ENCODE peak calls at places on chromosomes 13 and 19, in nine cellular contexts. E, H, Y, A, V, O, U, J and B are unnamed samples.
A peak's percentile ranks its signal among the peaks of the same experiment; 100 is the strongest.

GRCh38 chr13:84648069-84648640 is 765.9 kb upstream of the SLITRK1 start:
- DNase-seq in E (no peak), H (no peak), Y (no peak), A (no peak), V (no peak), O (no peak), U (peak; percentile 8), J (no peak), B (no peak)

GRCh38 chr19:47651691-47652090 is 42.8 kb downstream of the BICRA start:
- DNase-seq in E (no peak), H (no peak), Y (no peak), A (no peak), V (no peak), O (no peak), U (no peak), J (no peak), B (no peak)

GRCh38 chr13:87057807-87058520 is 613.2 kb upstream of the SLITRK5 start:
- DNase-seq in E (no peak), H (no peak), Y (no peak), A (no peak), V (no peak), O (no peak), U (peak; percentile 3), J (no peak), B (no peak)

GRCh38 chr13:85508683-85509329 is 290.4 kb downstream of the SLITRK6 start:
- DNase-seq in E (no peak), H (no peak), Y (no peak), A (no peak), V (peak; percentile 59), O (no peak), U (peak; percentile 36), J (no peak), B (no peak)

GRCh38 chr13:65582160-65582559 is 1648.0 kb downstream of the PCDH9 start:
- DNase-seq in E (no peak), H (no peak), Y (no peak), A (no peak), V (peak; percentile 30), O (no peak), U (no peak), J (no peak), B (no peak)

GRCh38 chr13:35630551-35631275 is 154.2 kb upstream of the MAB21L1 start:
- DNase-seq in E (no peak), H (no peak), Y (no peak), A (peak; percentile 18), V (peak; percentile 75), O (peak; percentile 16), U (peak; percentile 65), J (no peak), B (no peak)

GRCh38 chr13:110477711-110478245 is 83.7 kb downstream of the RAB20 start:
- DNase-seq in E (no peak), H (no peak), Y (no peak), A (no peak), V (no peak), O (no peak), U (no peak), J (no peak), B (no peak)

GRCh38 chr13:112144616-112145220 is 77.8 kb downstream of the SOX1 start:
- DNase-seq in E (no peak), H (no peak), Y (no peak), A (no peak), V (no peak), O (no peak), U (no peak), J (no peak), B (no peak)

GRCh38 chr19:45402469-45403070 is 2.3 kb downstream of the PPP1R13L start:
- DNase-seq in E (no peak), H (no peak), Y (peak; percentile 62), A (no peak), V (peak; percentile 85), O (no peak), U (peak; percentile 34), J (no peak), B (no peak)
- TF ChIP-seq CTCF in E (no peak), H (peak; percentile 46), Y (peak; percentile 71), A (peak; percentile 61), V (peak; percentile 85), O (peak; percentile 39), U (no peak), J (peak; percentile 54), B (peak; percentile 47)

DNA sequence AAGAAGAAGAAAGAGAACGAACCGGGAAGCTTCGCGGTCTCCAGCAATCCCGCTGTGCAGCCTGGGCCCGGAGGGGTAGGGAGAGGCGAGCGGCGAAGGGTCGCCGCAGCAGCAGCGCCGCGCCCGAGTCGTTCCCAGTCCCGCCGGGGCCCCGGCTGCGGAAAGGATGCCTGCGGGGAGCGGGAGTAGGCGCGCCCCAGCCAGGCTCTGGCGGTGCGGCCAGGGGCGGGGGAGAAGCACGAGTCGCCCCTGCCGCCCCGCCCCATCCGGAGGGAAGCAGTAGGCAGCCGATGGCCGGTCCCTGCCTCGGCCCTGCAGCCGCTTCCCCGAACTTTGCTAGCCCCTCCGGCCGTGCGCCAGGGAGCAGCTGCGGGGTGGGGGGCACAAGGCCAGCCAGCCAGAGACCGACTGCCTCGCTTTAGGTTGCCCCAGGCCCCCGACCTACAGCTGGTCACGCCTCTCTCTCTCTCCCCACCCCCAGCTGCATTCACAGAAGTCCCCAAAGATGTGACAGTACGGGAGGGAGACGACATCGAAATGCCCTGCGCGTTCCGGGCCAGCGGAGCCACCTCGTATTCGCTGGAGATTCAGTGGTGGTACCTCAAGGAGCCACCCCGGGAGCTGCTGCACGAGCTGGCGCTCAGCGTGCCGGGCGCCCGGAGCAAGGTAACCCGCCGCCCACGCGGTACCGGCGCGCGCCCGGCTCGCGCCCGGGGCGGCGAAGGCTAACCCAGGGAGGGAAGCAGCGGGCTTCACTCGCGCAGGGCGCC is 1.1 kb downstream of the VSTM2B start:
- DNase-seq in E (no peak), H (no peak), Y (no peak), A (no peak), V (peak; percentile 44), O (no peak), U (no peak), J (no peak), B (peak; percentile 47)
- TF ChIP-seq CTCF in E (no peak), H (no peak), Y (no peak), A (no peak), V (no peak), O (no peak), U (peak; percentile 4), J (no peak), B (no peak)

GRCh38 chr19:18831524-18832330 is at the start of gene UPF1:
- DNase-seq in E (no peak), H (peak; percentile 47), Y (peak; percentile 95), A (peak; percentile 69), V (peak; percentile 96), O (peak; percentile 65), U (peak; percentile 94), J (peak; percentile 57), B (peak; percentile 93)

GRCh38 chr19:18830488-18830887 is 1.3 kb upstream of the UPF1 start:
- DNase-seq in E (no peak), H (no peak), Y (no peak), A (no peak), V (no peak), O (no peak), U (no peak), J (no peak), B (no peak)

GRCh38 chr19:18833849-18834643 is 2.3 kb downstream of the UPF1 start:
- DNase-seq in E (no peak), H (no peak), Y (no peak), A (no peak), V (no peak), O (no peak), U (no peak), J (no peak), B (no peak)

GRCh38 chr19:18833141-18833476 is 1.4 kb downstream of the UPF1 start:
- DNase-seq in E (no peak), H (no peak), Y (no peak), A (no peak), V (no peak), O (no peak), U (no peak), J (no peak), B (no peak)

DNA sequence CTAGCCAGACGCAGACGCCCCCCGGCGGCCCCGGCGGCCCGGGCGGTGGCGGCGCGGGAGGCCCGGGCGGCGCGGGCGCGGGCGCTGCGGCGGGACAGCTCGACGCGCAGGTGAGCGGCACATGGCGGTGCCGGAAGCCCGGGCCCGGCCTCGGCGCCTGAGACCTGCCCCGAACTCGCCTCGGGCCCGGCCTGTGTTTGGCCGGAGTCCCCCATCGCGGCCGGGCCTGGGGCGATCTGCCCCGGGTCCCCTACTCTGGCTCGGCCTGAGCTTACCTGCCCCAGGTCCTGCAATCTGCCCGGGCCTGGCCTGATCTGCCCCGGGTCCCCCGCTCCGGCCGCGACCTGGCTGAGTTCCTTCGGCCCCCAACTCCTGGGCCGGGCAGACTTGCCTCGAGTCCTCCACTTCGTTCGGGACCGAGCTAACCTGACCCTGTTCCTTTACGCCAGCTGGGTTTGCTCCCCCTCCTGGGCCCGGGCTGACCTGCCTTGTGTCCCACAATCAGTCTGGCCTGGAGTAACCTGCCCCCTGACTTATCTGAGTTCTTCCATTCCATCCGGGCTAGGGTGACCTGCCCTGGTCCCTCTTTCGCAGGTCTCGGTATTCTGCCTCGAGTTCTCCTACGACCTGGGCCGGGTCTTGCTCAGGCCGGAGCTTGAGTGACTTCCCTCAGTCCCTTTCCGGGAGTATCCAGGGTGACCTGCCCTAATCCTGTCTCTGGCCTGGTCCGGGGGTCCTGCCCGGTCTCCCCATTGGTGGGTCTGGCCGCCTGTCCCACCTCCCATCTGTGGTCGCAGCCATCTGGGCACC is 777 bp downstream of the UPF1 start:
- DNase-seq in E (no peak), H (no peak), Y (no peak), A (no peak), V (peak; percentile 57), O (no peak), U (no peak), J (no peak), B (peak; percentile 17)
- TF ChIP-seq CTCF in E (no peak), H (no peak), Y (no peak), A (peak; percentile 26), V (peak; percentile 48), O (peak; percentile 29), U (peak; percentile 28), J (peak; percentile 34), B (no peak)

GRCh38 chr19:55360902-55361301 is 2.2 kb downstream of the GARIN5B start:
- DNase-seq in E (no peak), H (no peak), Y (no peak), A (no peak), V (no peak), O (no peak), U (no peak), J (no peak), B (no peak)

GRCh38 chr19:55358493-55358892 is 4.0 kb upstream of the COX6B2 start:
- DNase-seq in E (no peak), H (no peak), Y (no peak), A (no peak), V (no peak), O (no peak), U (no peak), J (no peak), B (no peak)

GRCh38 chr19:55355213-55355821 is 798 bp upstream of the COX6B2 start:
- DNase-seq in E (no peak), H (no peak), Y (no peak), A (no peak), V (no peak), O (no peak), U (no peak), J (no peak), B (no peak)

GRCh38 chr19:55362174-55362989 is 678 bp downstream of the GARIN5B start:
- DNase-seq in E (no peak), H (no peak), Y (no peak), A (no peak), V (no peak), O (no peak), U (no peak), J (no peak), B (no peak)

DNA sequence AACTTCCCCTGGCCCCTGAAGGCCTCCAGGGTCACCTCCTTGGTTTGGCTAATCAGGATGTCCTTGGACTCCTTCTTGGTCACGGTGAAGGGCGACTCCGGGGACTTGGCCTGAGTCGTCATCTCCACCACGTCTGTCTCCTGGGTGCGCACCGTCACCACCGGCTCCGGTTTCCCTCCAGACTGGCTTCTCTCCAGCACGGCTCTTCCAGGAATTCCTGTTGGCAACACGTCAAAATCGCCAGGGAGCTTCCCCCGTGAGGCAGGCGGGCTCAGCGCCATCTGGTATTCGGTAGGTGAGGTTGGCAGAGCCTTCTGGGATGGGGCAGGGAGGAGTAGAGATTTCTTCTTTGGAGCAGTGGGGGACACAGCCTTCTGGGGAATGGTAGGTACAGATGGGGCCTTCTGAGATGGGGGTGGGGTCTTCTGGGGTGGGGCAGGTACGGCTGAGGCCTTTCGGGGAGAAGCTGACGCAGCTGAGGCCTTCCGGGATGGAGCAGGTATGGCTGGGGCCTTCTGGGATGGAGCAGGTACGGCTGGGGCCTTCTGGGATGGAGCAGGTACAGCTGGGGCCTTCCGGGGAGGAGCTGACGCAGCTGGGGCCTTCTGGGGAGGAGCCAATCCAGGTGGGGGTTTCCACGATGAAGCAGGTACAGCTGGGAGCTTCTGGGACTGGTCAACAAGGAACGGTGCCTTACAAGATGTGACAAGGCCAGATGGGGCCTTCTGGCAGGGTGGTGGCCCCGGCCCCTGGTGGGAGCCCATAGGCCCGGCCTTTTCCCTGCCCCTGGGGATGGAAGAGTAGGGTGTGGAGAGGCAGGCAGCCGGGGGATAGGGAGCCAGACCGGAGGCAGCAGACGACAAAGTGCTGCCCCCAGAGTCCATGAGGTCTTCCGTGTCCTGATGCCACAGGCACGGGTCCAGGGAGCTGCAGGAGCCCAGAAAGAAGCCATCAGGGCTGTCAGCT is 3.8 kb downstream of the GARIN5B start:
- DNase-seq in E (no peak), H (no peak), Y (no peak), A (no peak), V (no peak), O (no peak), U (no peak), J (no peak), B (no peak)
- TF ChIP-seq CTCF in E (no peak), H (no peak), Y (no peak), A (no peak), V (no peak), O (no peak), U (no peak), J (no peak), B (no peak)